ENCODE peak calls at places on chromosome 20, in ten cellular contexts. V, X, N, E, A, S, Z, G, T and K are unnamed samples.

GRCh38 chr20:58102252-58102651 is 126.2 kb downstream of the ANKRD60 start:
- DNase-seq in N (no peak), G (no peak), E (no peak), T (no peak), X (no peak), V (no peak), Z (no peak), A (no peak), S (no peak), K (no peak)

GRCh38 chr20:49515588-49515987 is 33.1 kb upstream of the KCNB1 start:
- DNase-seq in Z (no peak), S (no peak), E (no peak), G (no peak), X (no peak), V (no peak), A (no peak), T (no peak), N (no peak), K (no peak)

GRCh38 chr20:24502184-24502583 is 32.8 kb downstream of the SYNDIG1 start:
- DNase-seq in X (no peak), E (no peak), S (peak; percentile 22), T (peak; percentile 89), G (no peak), N (peak; percentile 25), V (no peak), A (no peak), Z (peak; percentile 75), K (no peak)

GRCh38 chr20:11555510-11555909 is 362.2 kb upstream of the BTBD3 start:
- DNase-seq in N (no peak), Z (no peak), E (no peak), T (no peak), V (no peak), A (no peak), X (no peak), S (no peak), G (no peak), K (no peak)

GRCh38 chr20:10708342-10709185 is 34.8 kb upstream of the JAG1 start:
- DNase-seq in Z (no peak), G (no peak), S (no peak), X (peak; percentile 64), T (no peak), A (peak; percentile 60), E (no peak), N (peak; percentile 77), V (no peak), K (no peak)

GRCh38 chr20:16580127-16580526 is 6.9 kb upstream of the KIF16B start:
- DNase-seq in N (peak; percentile 89), Z (no peak), A (peak; percentile 19), G (peak; percentile 58), V (no peak), S (no peak), X (no peak), E (no peak), T (no peak), K (no peak)

GRCh38 chr20:21698494-21699215 is 6.8 kb upstream of the PAX1 start:
- DNase-seq in X (no peak), G (no peak), A (no peak), T (no peak), E (no peak), V (no peak), Z (no peak), S (no peak), N (no peak), K (no peak)

GRCh38 chr20:46312945-46313861 is 4.9 kb upstream of the CDH22 start:
- DNase-seq in N (no peak), S (no peak), T (no peak), G (no peak), V (no peak), X (no peak), Z (no peak), E (no peak), A (no peak), K (no peak)

GRCh38 chr20:64119681-64120341 is 12.4 kb upstream of the NPBWR2 start:
- DNase-seq in X (no peak), Z (no peak), N (no peak), G (peak; percentile 41), E (no peak), S (peak; percentile 6), T (peak; percentile 55), V (peak; percentile 50), A (no peak), K (no peak)

GRCh38 chr20:7911586-7912330 is 28.5 kb downstream of the HAO1 start:
- DNase-seq in T (no peak), A (no peak), S (no peak), E (peak; percentile 50), N (no peak), X (no peak), G (no peak), V (no peak), Z (peak; percentile 30), K (no peak)

GRCh38 chr20:14724465-14724864 is 387.1 kb upstream of the FLRT3 start:
- DNase-seq in T (no peak), E (no peak), N (no peak), X (no peak), Z (no peak), V (no peak), A (no peak), S (no peak), G (no peak), K (no peak)

GRCh38 chr20:5720696-5721095 is 29.5 kb upstream of the SHLD1 start:
- DNase-seq in X (no peak), A (no peak), Z (no peak), V (no peak), T (no peak), G (no peak), S (no peak), N (no peak), E (no peak), K (no peak)

GRCh38 chr20:51563597-51564332 is 21.2 kb upstream of the NFATC2 start:
- DNase-seq in N (peak; percentile 60), V (peak; percentile 47), T (no peak), Z (no peak), S (peak; percentile 83), A (peak; percentile 51), X (peak; percentile 60), G (peak; percentile 64), E (peak; percentile 75), K (no peak)